ENCODE peak calls at places on chromosomes 6 and 20, in four cellular contexts. Q, L, U and C are unnamed samples.

GRCh38 chr6:28776269-28777146 is 147.3 kb downstream of the TRIM27 start:
- DNase-seq in U (no peak), L (no peak), Q (no peak), C (no peak)

GRCh38 chr6:33390173-33390572 is 1.4 kb upstream of the KIFC1 start:
- DNase-seq in Q (no peak), L (no peak), U (no peak), C (no peak)

GRCh38 chr6:54860739-54861138 is 14.2 kb downstream of the FAM83B start:
- DNase-seq in L (no peak), U (no peak), Q (no peak), C (no peak)

GRCh38 chr6:24666097-24666615 is 543 bp downstream of the TDP2 start:
- DNase-seq in L (peak), Q (peak), U (no peak), C (no peak)

GRCh38 chr20:38143646-38144554 is 21.2 kb downstream of the TGM2 start:
- DNase-seq in L (no peak), Q (peak), U (no peak), C (no peak)

GRCh38 chr6:137231156-137231555 is 12.0 kb upstream of the IFNGR1 start:
- DNase-seq in U (no peak), Q (no peak), L (no peak), C (no peak)

GRCh38 chr6:32087574-32088486 is 21.3 kb downstream of the TNXB start:
- DNase-seq in U (peak), L (peak), Q (peak), C (no peak)

GRCh38 chr20:56761393-56761792 is 132.3 kb downstream of the TFAP2C start:
- DNase-seq in L (no peak), U (no peak), Q (no peak), C (no peak)

GRCh38 chr6:140857734-140858380 is 1274.9 kb upstream of the GJE1 start:
- DNase-seq in L (no peak), Q (no peak), U (no peak), C (no peak)

GRCh38 chr20:33178726-33179125 is 10.8 kb downstream of the BPIFA2 start:
- DNase-seq in L (no peak), U (no peak), Q (no peak), C (no peak)

GRCh38 chr6:163237110-163237509 is 177.4 kb upstream of the QKI start:
- DNase-seq in L (no peak), U (no peak), Q (no peak), C (no peak)

GRCh38 chr6:146878564-146879343 is 280.0 kb downstream of the ADGB start:
- DNase-seq in U (no peak), L (no peak), Q (no peak), C (no peak)

GRCh38 chr6:45966797-45967196 is 48.9 kb downstream of the CLIC5 start:
- DNase-seq in L (no peak), U (no peak), Q (no peak), C (no peak)

GRCh38 chr20:62457098-62457497 is 18.7 kb downstream of the GATA5 start:
- DNase-seq in Q (no peak), L (no peak), U (no peak), C (no peak)

GRCh38 chr6:52632011-52632410 is 38.9 kb upstream of the TMEM14A start:
- DNase-seq in L (no peak), U (no peak), Q (no peak), C (no peak)

GRCh38 chr20:52340036-52340634 is 148.6 kb upstream of the ZFP64 start:
- DNase-seq in U (no peak), Q (no peak), L (no peak), C (no peak)

GRCh38 chr6:155201461-155202226 is 62.2 kb upstream of the CLDN20 start:
- DNase-seq in Q (no peak), U (no peak), L (no peak), C (no peak)

GRCh38 chr6:138677538-138677937 is 96.0 kb upstream of the CCDC28A start:
- DNase-seq in Q (no peak), U (no peak), L (no peak), C (no peak)

GRCh38 chr6:87879144-87879861 is 168.3 kb upstream of the SPACA1 start:
- DNase-seq in U (no peak), L (no peak), Q (no peak), C (no peak)

GRCh38 chr20:45235995-45236394 is 14.8 kb downstream of the SEMG2 start:
- DNase-seq in L (no peak), Q (no peak), U (no peak), C (no peak)

GRCh38 chr6:163729127-163729872 is 314.8 kb downstream of the QKI start:
- DNase-seq in U (no peak), L (no peak), Q (no peak), C (no peak)

GRCh38 chr6:56235245-56235644 is 12.1 kb downstream of the COL21A1 start:
- DNase-seq in Q (no peak), U (no peak), L (no peak), C (no peak)

GRCh38 chr6:22364314-22364713 is 67.5 kb upstream of the PRL start:
- DNase-seq in L (no peak), U (no peak), Q (no peak), C (no peak)

GRCh38 chr6:142846883-142847287 is 98.1 kb downstream of the HIVEP2 start:
- DNase-seq in L (no peak), Q (peak), U (no peak), C (no peak)

GRCh38 chr6:130365166-130366010 is 429 bp upstream of the TMEM200A start:
- DNase-seq in U (peak), L (peak), Q (peak), C (no peak)

GRCh38 chr20:62898970-62899632 is 27.2 kb downstream of the DIDO1 start:
- DNase-seq in U (no peak), Q (no peak), L (no peak), C (no peak)

GRCh38 chr6:24743265-24743943 is 24.4 kb upstream of the C6orf62 start:
- DNase-seq in L (no peak), Q (no peak), U (no peak), C (no peak)

GRCh38 chr6:1472643-1473042 is 83.3 kb downstream of the FOXF2 start:
- DNase-seq in Q (no peak), U (no peak), L (no peak), C (no peak)

GRCh38 chr20:36435799-36436541 is 105.3 kb upstream of the MYL9 start:
- DNase-seq in L (peak), U (peak), Q (peak), C (no peak)

GRCh38 chr6:128114164-128114563 is 213.3 kb upstream of the THEMIS start:
- DNase-seq in L (no peak), U (no peak), Q (no peak), C (no peak)

GRCh38 chr6:42103218-42103617 is 39.2 kb downstream of the C6orf132 start:
- DNase-seq in L (no peak), U (no peak), Q (no peak), C (no peak)

GRCh38 chr20:34637245-34638185 is 39.4 kb downstream of the PIGU start:
- DNase-seq in L (no peak), Q (no peak), U (no peak), C (no peak)

GRCh38 chr6:150685860-150686259 is 86.2 kb downstream of the PLEKHG1 start:
- DNase-seq in Q (no peak), U (no peak), L (no peak), C (no peak)